ENCODE peak calls at places on chromosomes 13 and 19, in nine cellular contexts. B is choroid plexus epithelial cell, D is fibroblast of villous mesenchyme, I is right lobe of liver, C is gastrocnemius medialis, U is coronary artery, N is A549, W is astrocyte, L is astrocyte of the cerebellum. H is an unnamed sample.

GRCh38 chr13:51797664-51798488 is 6.1 kb downstream of the DHRS12 start:
- DNase-seq in B (peak), D (peak), I (no peak), C (no peak), U (no peak), N (peak), W (peak), L (peak), H (peak)

GRCh38 chr13:48393698-48394085 is 19.2 kb downstream of the LPAR6 start:
- DNase-seq in B (no peak), D (peak), I (no peak), C (no peak), U (no peak), N (no peak), W (no peak), L (no peak), H (no peak)

GRCh38 chr13:39552233-39552632 is 50.8 kb downstream of the LHFPL6 start:
- DNase-seq in B (no peak), D (no peak), I (no peak), C (no peak), U (no peak), N (no peak), W (no peak), L (no peak), H (no peak)

GRCh38 chr19:39599116-39599515 is 3.2 kb upstream of the LGALS13 start:
- DNase-seq in B (peak), D (peak), I (no peak), C (no peak), U (no peak), N (no peak), W (peak), L (no peak), H (peak)

GRCh38 chr19:3098515-3099346 is 4.6 kb downstream of the GNA11 start:
- DNase-seq in B (peak), D (peak), I (peak), C (no peak), U (peak), N (no peak), W (no peak), L (peak), H (no peak)

GRCh38 chr13:73387318-73387717 is 328.5 kb downstream of the KLF5 start:
- DNase-seq in B (no peak), D (no peak), I (no peak), C (no peak), U (no peak), N (no peak), W (no peak), L (no peak), H (no peak)

GRCh38 chr13:54206601-54207000 is 1178.0 kb downstream of the OLFM4 start:
- DNase-seq in B (no peak), D (no peak), I (no peak), C (no peak), U (no peak), N (no peak), W (no peak), L (no peak), H (no peak)

GRCh38 chr19:28290963-28291657 is 921.8 kb downstream of the UQCRFS1 start:
- DNase-seq in B (peak), D (no peak), I (no peak), C (no peak), U (no peak), N (no peak), W (no peak), L (no peak), H (no peak)

GRCh38 chr19:41795031-41795461 is 1.3 kb upstream of the CEACAM3 start:
- DNase-seq in B (peak), D (peak), I (no peak), C (no peak), U (no peak), N (peak), W (no peak), L (no peak), H (peak)

GRCh38 chr19:282501-282900 is 8.7 kb downstream of the PLPP2 start:
- DNase-seq in B (no peak), D (no peak), I (no peak), C (no peak), U (no peak), N (no peak), W (no peak), L (no peak), H (no peak)

GRCh38 chr19:11264452-11265176 is 2.3 kb upstream of the DOCK6 start:
- DNase-seq in B (no peak), D (no peak), I (peak), C (no peak), U (no peak), N (no peak), W (no peak), L (no peak), H (no peak)

GRCh38 chr19:3440082-3440481 is 40.2 kb downstream of the SMIM24 start:
- DNase-seq in B (no peak), D (peak), I (no peak), C (no peak), U (no peak), N (peak), W (no peak), L (no peak), H (peak)

GRCh38 chr19:47339196-47339880 is 7.4 kb downstream of the C5AR2 start:
- DNase-seq in B (no peak), D (no peak), I (no peak), C (no peak), U (no peak), N (no peak), W (no peak), L (no peak), H (no peak)

GRCh38 chr13:43797154-43797553 is 10.4 kb upstream of the ENOX1 start:
- DNase-seq in B (no peak), D (no peak), I (no peak), C (no peak), U (no peak), N (no peak), W (no peak), L (no peak), H (no peak)

GRCh38 chr19:18321729-18322091 is 1.2 kb downstream of the LSM4 start:
- DNase-seq in B (peak), D (peak), I (no peak), C (no peak), U (no peak), N (no peak), W (no peak), L (no peak), H (peak)

GRCh38 chr19:48689438-48689837 is 6.3 kb upstream of the FUT2 start:
- DNase-seq in B (no peak), D (no peak), I (no peak), C (no peak), U (no peak), N (no peak), W (no peak), L (no peak), H (no peak)

GRCh38 chr13:91139232-91139631 is 208.3 kb upstream of the MIR17HG start:
- DNase-seq in B (no peak), D (no peak), I (no peak), C (no peak), U (no peak), N (no peak), W (no peak), L (no peak), H (no peak)

GRCh38 chr13:36346222-36347083 is at the start of gene SPART:
- DNase-seq in B (peak), D (peak), I (peak), C (peak), U (peak), N (peak), W (peak), L (peak), H (peak)

GRCh38 chr19:6260912-6261636 is 18.7 kb downstream of the MLLT1 start:
- DNase-seq in B (peak), D (no peak), I (no peak), C (no peak), U (no peak), N (peak), W (no peak), L (no peak), H (peak)

GRCh38 chr13:34533941-34534340 is 408.1 kb upstream of the NBEA start:
- DNase-seq in B (no peak), D (no peak), I (no peak), C (no peak), U (no peak), N (no peak), W (no peak), L (no peak), H (no peak)

GRCh38 chr19:16463341-16463990 is 8.3 kb downstream of the EPS15L1 start:
- DNase-seq in B (no peak), D (no peak), I (no peak), C (no peak), U (no peak), N (no peak), W (no peak), L (no peak), H (no peak)
- H3K4me3 ChIP-seq in B (no peak), D (no peak), I (no peak), C (no peak), U (no peak), N (no peak), W (no peak), L (no peak), H (no peak)

DNA sequence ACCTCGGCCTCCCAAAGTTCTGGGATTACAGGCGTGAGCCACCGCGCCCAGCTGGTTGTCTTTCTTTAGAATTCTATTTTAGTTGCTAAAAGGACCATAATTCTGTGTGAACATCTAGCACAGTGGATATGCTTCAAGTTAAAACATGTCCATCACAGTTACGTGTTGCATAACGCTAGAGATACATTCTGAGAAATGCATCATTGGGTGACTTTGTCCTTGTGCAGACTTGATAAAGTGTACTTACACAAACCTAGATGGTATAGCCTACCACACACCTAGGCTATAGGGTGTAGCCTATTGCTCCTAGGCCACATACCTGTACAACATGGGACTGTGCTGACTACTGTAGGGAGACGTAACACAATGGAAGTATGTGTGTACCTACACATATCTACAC is 35.4 kb downstream of the DOCK9 start:
- DNase-seq in B (no peak), D (no peak), I (no peak), C (no peak), U (no peak), N (no peak), W (no peak), L (no peak), H (no peak)
- TF ChIP-seq CTCF in B (no peak), D (no peak), I (no peak), C (no peak), U (no peak), N (no peak), W (no peak), L (no peak), H (no peak)

GRCh38 chr19:16458391-16459128 is 13.2 kb downstream of the EPS15L1 start:
- DNase-seq in B (no peak), D (no peak), I (no peak), C (no peak), U (no peak), N (no peak), W (no peak), L (no peak), H (no peak)

GRCh38 chr19:16456652-16457194 is 15.0 kb downstream of the EPS15L1 start:
- DNase-seq in B (no peak), D (no peak), I (no peak), C (peak), U (no peak), N (no peak), W (no peak), L (no peak), H (no peak)

GRCh38 chr19:16457954-16458331 is 13.8 kb downstream of the EPS15L1 start:
- DNase-seq in B (no peak), D (no peak), I (no peak), C (no peak), U (no peak), N (no peak), W (no peak), L (no peak), H (no peak)

GRCh38 chr19:16455489-16455888 is 16.3 kb downstream of the EPS15L1 start:
- DNase-seq in B (no peak), D (no peak), I (no peak), C (no peak), U (no peak), N (no peak), W (no peak), L (no peak), H (no peak)

GRCh38 chr19:16457195-16457953 is 14.4 kb downstream of the EPS15L1 start:
- DNase-seq in B (peak), D (peak), I (no peak), C (no peak), U (no peak), N (no peak), W (peak), L (no peak), H (peak)
- H3K4me3 ChIP-seq in B (peak), D (peak), I (no peak), C (peak), U (peak), N (no peak), W (peak), L (no peak), H (peak)

DNA sequence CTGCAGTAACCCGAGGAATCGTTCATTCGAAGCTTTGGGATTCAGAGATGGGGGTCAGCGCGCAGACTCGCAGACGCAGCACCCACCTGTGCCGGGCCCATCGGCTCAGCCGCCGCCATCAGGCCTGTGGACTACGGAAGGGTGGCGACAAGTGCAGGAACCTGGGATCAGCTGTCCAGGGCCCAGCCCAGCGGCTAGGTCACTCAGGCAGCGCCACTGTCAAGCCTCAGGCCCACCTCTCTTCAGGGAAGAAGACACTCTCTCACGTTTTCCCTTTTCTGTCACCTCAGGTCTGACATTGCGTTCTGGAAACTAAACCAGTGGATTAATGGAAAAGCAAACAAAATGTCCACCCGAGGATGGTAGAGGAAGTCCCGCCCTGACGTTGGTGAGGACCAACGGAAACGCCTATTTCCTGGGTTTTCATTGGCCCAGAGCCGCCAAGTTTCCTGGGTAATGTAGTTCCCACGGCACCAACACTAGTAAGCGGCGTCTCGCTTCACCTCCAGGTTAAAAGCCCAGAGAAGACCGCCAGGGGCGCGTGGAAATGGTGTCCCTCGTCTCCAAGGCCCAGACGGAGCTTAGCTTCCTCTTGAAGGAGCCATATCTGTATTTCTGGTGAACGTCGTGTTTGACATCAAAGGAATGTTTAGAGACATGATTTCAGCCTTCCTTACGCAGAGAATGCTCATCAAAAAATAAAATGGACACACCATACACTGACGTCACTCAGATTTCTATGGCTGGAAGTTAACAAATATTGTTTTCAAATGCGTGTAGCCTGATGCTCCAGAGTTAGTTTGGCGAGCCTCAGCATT is at the start of gene ZNF772:
- DNase-seq in B (peak), D (peak), I (peak), C (peak), U (peak), N (peak), W (peak), L (peak), H (peak)
- TF ChIP-seq CTCF in B (peak), D (peak), I (peak), C (peak), U (no peak), N (no peak), W (peak), L (peak), H (peak)

GRCh38 chr13:99741979-99742378 is 229.6 kb downstream of the ZIC5 start:
- DNase-seq in B (no peak), D (no peak), I (no peak), C (no peak), U (no peak), N (no peak), W (no peak), L (no peak), H (no peak)

GRCh38 chr13:99740261-99740979 is 231.1 kb downstream of the ZIC5 start:
- DNase-seq in B (no peak), D (no peak), I (no peak), C (no peak), U (no peak), N (no peak), W (no peak), L (no peak), H (no peak)

GRCh38 chr13:99746857-99747710 is 224.5 kb downstream of the ZIC5 start:
- DNase-seq in B (no peak), D (no peak), I (no peak), C (no peak), U (no peak), N (no peak), W (no peak), L (no peak), H (no peak)

GRCh38 chr13:99737456-99737855 is 234.1 kb downstream of the ZIC5 start:
- DNase-seq in B (no peak), D (no peak), I (no peak), C (no peak), U (no peak), N (no peak), W (no peak), L (no peak), H (no peak)

GRCh38 chr13:99743079-99743478 is 228.5 kb downstream of the ZIC5 start:
- DNase-seq in B (no peak), D (no peak), I (no peak), C (no peak), U (no peak), N (no peak), W (no peak), L (no peak), H (no peak)
- H3K4me3 ChIP-seq in B (no peak), D (no peak), I (no peak), C (no peak), U (no peak), N (no peak), W (no peak), L (no peak), H (no peak)

DNA sequence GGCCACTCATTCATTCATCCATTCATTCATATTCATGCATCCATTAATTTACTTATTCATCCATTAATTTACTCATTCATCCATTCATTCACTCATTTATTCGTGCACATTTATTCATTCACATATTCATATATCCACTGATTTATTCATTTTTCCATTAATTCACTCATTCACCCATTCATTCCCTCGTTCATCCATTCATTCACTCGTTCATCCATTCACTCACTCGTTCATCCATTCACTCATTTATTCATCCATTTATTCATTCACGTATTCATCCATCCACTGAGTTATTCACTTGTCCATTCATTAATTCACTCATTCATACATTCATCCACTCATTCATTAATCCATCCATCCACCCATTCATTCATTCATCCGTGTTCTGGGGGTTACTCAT is 35.8 kb upstream of the OLFM2 start:
- DNase-seq in B (no peak), D (no peak), I (no peak), C (no peak), U (no peak), N (no peak), W (no peak), L (no peak), H (no peak)
- TF ChIP-seq CTCF in B (no peak), D (no peak), I (no peak), C (no peak), U (no peak), N (no peak), W (no peak), L (no peak), H (no peak)

GRCh38 chr13:87674143-87674772 is 3.1 kb downstream of the SLITRK5 start:
- DNase-seq in B (no peak), D (no peak), I (no peak), C (no peak), U (peak), N (no peak), W (no peak), L (no peak), H (no peak)
- H3K4me3 ChIP-seq in B (peak), D (no peak), I (no peak), C (peak), U (peak), N (no peak), W (peak), L (peak), H (no peak)

H was measured in fibroblast of pulmonary artery.